ENCODE peak calls at places on chromosomes 11 and 22, in six cellular contexts. G is iris pigment epithelial cell; H is GM12865; A is stimulated activated naive CD4-positive, alpha-beta T cell; L is NCI-H1436; K is left ventricle myocardium inferior. C is an unnamed sample.

GRCh38 chr11:119691020-119691666 is 37.9 kb downstream of the NECTIN1 start:
- DNase-seq in A (no peak), H (peak; percentile 39), L (no peak), G (no peak), K (no peak), C (no peak)

GRCh38 chr11:64352099-64353005 is 6.6 kb upstream of the RPS6KA4 start:
- DNase-seq in G (no peak), A (no peak), L (no peak), H (no peak), K (no peak), C (no peak)

GRCh38 chr22:35150163-35151107 is 84.5 kb downstream of the ISX start:
- DNase-seq in L (peak; percentile 24), G (peak; percentile 24), H (peak; percentile 91), K (peak; percentile 52), A (peak; percentile 37), C (peak; percentile 67)

GRCh38 chr22:40040927-40041326 is 46.2 kb downstream of the FAM83F start:
- DNase-seq in A (no peak), L (no peak), H (no peak), G (peak; percentile 48), K (peak; percentile 57), C (no peak)

GRCh38 chr22:22037740-22038139 is 55.2 kb upstream of the TOP3B start:
- DNase-seq in L (no peak), K (no peak), G (peak; percentile 87), H (no peak), A (no peak), C (no peak)

GRCh38 chr22:42716221-42716620 is 4.4 kb downstream of the A4GALT start:
- DNase-seq in L (no peak), G (no peak), K (no peak), H (peak; percentile 67), A (no peak), C (no peak)

GRCh38 chr11:134289789-134290188 is 13.6 kb downstream of the GLB1L3 start:
- DNase-seq in A (no peak), L (no peak), K (no peak), H (no peak), G (no peak), C (no peak)

GRCh38 chr11:120179071-120179672 is 31.7 kb upstream of the OAF start:
- DNase-seq in H (no peak), L (no peak), K (no peak), A (no peak), G (no peak), C (no peak)

GRCh38 chr11:120013325-120014250 is 124.3 kb downstream of the TRIM29 start:
- DNase-seq in K (peak; percentile 44), H (peak; percentile 40), L (peak; percentile 53), G (peak; percentile 39), A (no peak), C (peak; percentile 16)

GRCh38 chr22:36462475-36462790 is 19.0 kb downstream of the TXN2 start:
- DNase-seq in G (no peak), K (no peak), A (no peak), H (no peak), L (no peak), C (no peak)

GRCh38 chr22:49710746-49711145 is 116.9 kb downstream of the BRD1 start:
- DNase-seq in L (no peak), A (no peak), H (no peak), K (no peak), G (no peak), C (no peak)

GRCh38 chr11:16758382-16759024 is 20.1 kb downstream of the C11orf58 start:
- DNase-seq in A (no peak), L (no peak), G (no peak), K (no peak), H (no peak), C (no peak)

GRCh38 chr11:18347471-18348125 is 25.2 kb downstream of the GTF2H1 start:
- DNase-seq in K (no peak), G (peak; percentile 91), H (no peak), L (no peak), A (no peak), C (no peak)

GRCh38 chr11:87028688-87029087 is 9.0 kb upstream of the TMEM135 start:
- DNase-seq in H (no peak), L (no peak), K (no peak), G (no peak), A (no peak), C (no peak)

GRCh38 chr11:73342633-73343032 is 33.6 kb upstream of the RELT start:
- DNase-seq in H (no peak), L (no peak), K (no peak), A (no peak), G (no peak), C (peak; percentile 29)

GRCh38 chr22:35705141-35705540 is 12.5 kb upstream of the APOL5 start:
- DNase-seq in A (no peak), H (no peak), L (no peak), G (peak; percentile 90), K (no peak), C (no peak)

GRCh38 chr22:38204784-38205183 is 3.0 kb downstream of the MAFF start:
- DNase-seq in L (no peak), H (peak; percentile 87), K (no peak), G (no peak), A (no peak), C (no peak)

GRCh38 chr22:21816787-21817496 is 50.5 kb downstream of the MAPK1 start:
- DNase-seq in H (peak; percentile 82), L (no peak), A (no peak), G (peak; percentile 95), K (no peak), C (no peak)

GRCh38 chr11:1714908-1715885 is 18.2 kb downstream of the KRTAP5-6 start:
- DNase-seq in L (no peak), G (no peak), K (peak; percentile 49), A (no peak), H (no peak), C (no peak)

GRCh38 chr11:43852057-43852636 is 28.5 kb upstream of the ALKBH3 start:
- DNase-seq in L (peak; percentile 25), G (peak; percentile 86), A (peak; percentile 2), K (no peak), H (peak; percentile 76), C (peak; percentile 67)

GRCh38 chr11:69009441-69010211 is 3.4 kb downstream of the MRGPRF start:
- DNase-seq in L (no peak), K (no peak), H (no peak), A (no peak), G (peak; percentile 8), C (no peak)

GRCh38 chr11:14312736-14313438 is 46.1 kb downstream of the RRAS2 start:
- DNase-seq in L (no peak), H (no peak), A (no peak), K (no peak), G (peak; percentile 62), C (no peak)

GRCh38 chr11:27718346-27718852 is 18.1 kb upstream of the BDNF start:
- DNase-seq in K (no peak), G (peak; percentile 96), L (no peak), A (no peak), H (no peak), C (peak; percentile 84)

C was measured in SK-N-DZ.